ENCODE peak calls at places on chromosomes 11 and 22, in six cellular contexts. One of them, this sample, is unnamed.

GRCh38 chr11:19970944-19971343 is 189.3 kb downstream of the DBX1 start:
- DNase-seq in trophoblast cell: peak; percentile 35
- DNase-seq in neuronal stem cell: no peak
- DNase-seq in IMR-90: no peak
- DNase-seq in mesenchymal stem cell: no peak
- DNase-seq in H1: no peak
- DNase-seq in this sample: no peak

GRCh38 chr11:45435706-45436105 is 149.6 kb upstream of the SYT13 start:
- DNase-seq in neuronal stem cell: no peak
- DNase-seq in IMR-90: no peak
- DNase-seq in mesenchymal stem cell: no peak
- DNase-seq in H1: no peak
- DNase-seq in trophoblast cell: no peak
- DNase-seq in this sample: no peak

GRCh38 chr11:45052361-45052760 is 94.1 kb upstream of the PRDM11 start:
- DNase-seq in trophoblast cell: no peak
- DNase-seq in H1: no peak
- DNase-seq in neuronal stem cell: no peak
- DNase-seq in IMR-90: no peak
- DNase-seq in mesenchymal stem cell: no peak
- DNase-seq in this sample: no peak

GRCh38 chr22:20418211-20418788 is 19.3 kb downstream of the SCARF2 start:
- DNase-seq in H1: no peak
- DNase-seq in neuronal stem cell: peak; percentile 71
- DNase-seq in mesenchymal stem cell: peak; percentile 90
- DNase-seq in IMR-90: peak; percentile 80
- DNase-seq in trophoblast cell: peak; percentile 92
- DNase-seq in this sample: peak; percentile 85

GRCh38 chr11:17019231-17019630 is 5.0 kb upstream of the PLEKHA7 start:
- DNase-seq in trophoblast cell: peak; percentile 11
- DNase-seq in IMR-90: no peak
- DNase-seq in H1: no peak
- DNase-seq in mesenchymal stem cell: no peak
- DNase-seq in neuronal stem cell: no peak
- DNase-seq in this sample: no peak

GRCh38 chr11:116701297-116701801 is 71.4 kb downstream of the BUD13 start:
- DNase-seq in neuronal stem cell: no peak
- DNase-seq in IMR-90: no peak
- DNase-seq in mesenchymal stem cell: no peak
- DNase-seq in H1: no peak
- DNase-seq in trophoblast cell: no peak
- DNase-seq in this sample: no peak

GRCh38 chr11:31813242-31813960 is 2.3 kb upstream of the PAX6 start:
- DNase-seq in trophoblast cell: peak; percentile 52
- DNase-seq in neuronal stem cell: no peak
- DNase-seq in mesenchymal stem cell: no peak
- DNase-seq in H1: no peak
- DNase-seq in IMR-90: no peak
- DNase-seq in this sample: peak; percentile 89

GRCh38 chr22:49308300-49308699 is 519.4 kb downstream of the BRD1 start:
- DNase-seq in IMR-90: no peak
- DNase-seq in H1: no peak
- DNase-seq in neuronal stem cell: no peak
- DNase-seq in mesenchymal stem cell: no peak
- DNase-seq in trophoblast cell: no peak
- DNase-seq in this sample: no peak

GRCh38 chr22:26617251-26618199 is at the start of gene CRYBB1:
- DNase-seq in IMR-90: peak; percentile 36
- DNase-seq in mesenchymal stem cell: no peak
- DNase-seq in trophoblast cell: no peak
- DNase-seq in neuronal stem cell: peak; percentile 42
- DNase-seq in H1: no peak
- DNase-seq in this sample: peak; percentile 86

GRCh38 chr11:47185305-47186075 is 744 bp downstream of the PACSIN3 start:
- DNase-seq in mesenchymal stem cell: peak; percentile 67
- DNase-seq in IMR-90: peak; percentile 37
- DNase-seq in trophoblast cell: peak; percentile 80
- DNase-seq in H1: peak; percentile 91
- DNase-seq in neuronal stem cell: peak; percentile 58
- DNase-seq in this sample: peak; percentile 93

GRCh38 chr11:63682045-63682915 is 980 bp downstream of the RTN3 start:
- DNase-seq in neuronal stem cell: peak; percentile 24
- DNase-seq in trophoblast cell: peak; percentile 49
- DNase-seq in IMR-90: no peak
- DNase-seq in mesenchymal stem cell: peak; percentile 60
- DNase-seq in H1: no peak
- DNase-seq in this sample: peak; percentile 62

GRCh38 chr11:69288883-69289242 is 5.1 kb upstream of the MYEOV start:
- DNase-seq in trophoblast cell: no peak
- DNase-seq in IMR-90: no peak
- DNase-seq in neuronal stem cell: no peak
- DNase-seq in H1: no peak
- DNase-seq in mesenchymal stem cell: no peak
- DNase-seq in this sample: no peak

GRCh38 chr11:61911701-61912529 is 5.5 kb downstream of the RAB3IL1 start:
- DNase-seq in trophoblast cell: no peak
- DNase-seq in IMR-90: no peak
- DNase-seq in H1: no peak
- DNase-seq in mesenchymal stem cell: no peak
- DNase-seq in neuronal stem cell: no peak
- DNase-seq in this sample: no peak

GRCh38 chr11:73316422-73316821 is 8.3 kb downstream of the ARHGEF17 start:
- DNase-seq in mesenchymal stem cell: no peak
- DNase-seq in H1: no peak
- DNase-seq in trophoblast cell: no peak
- DNase-seq in IMR-90: no peak
- DNase-seq in neuronal stem cell: no peak
- DNase-seq in this sample: no peak

GRCh38 chr11:69192282-69192681 is 36.5 kb downstream of the SMIM38 start:
- DNase-seq in mesenchymal stem cell: no peak
- DNase-seq in H1: no peak
- DNase-seq in neuronal stem cell: no peak
- DNase-seq in trophoblast cell: no peak
- DNase-seq in IMR-90: no peak
- DNase-seq in this sample: no peak

GRCh38 chr11:36130401-36130800 is 158.8 kb downstream of the COMMD9 start:
- DNase-seq in IMR-90: peak; percentile 77
- DNase-seq in H1: no peak
- DNase-seq in trophoblast cell: no peak
- DNase-seq in mesenchymal stem cell: no peak
- DNase-seq in neuronal stem cell: no peak
- DNase-seq in this sample: no peak

GRCh38 chr11:1521382-1522080 is 35.0 kb upstream of the MOB2 start:
- DNase-seq in mesenchymal stem cell: no peak
- DNase-seq in trophoblast cell: no peak
- DNase-seq in IMR-90: no peak
- DNase-seq in neuronal stem cell: no peak
- DNase-seq in H1: no peak
- DNase-seq in this sample: no peak

GRCh38 chr11:70334351-70334995 is 63.9 kb upstream of the CTTN start:
- DNase-seq in trophoblast cell: no peak
- DNase-seq in IMR-90: no peak
- DNase-seq in mesenchymal stem cell: no peak
- DNase-seq in neuronal stem cell: no peak
- DNase-seq in H1: no peak
- DNase-seq in this sample: no peak

DNA sequence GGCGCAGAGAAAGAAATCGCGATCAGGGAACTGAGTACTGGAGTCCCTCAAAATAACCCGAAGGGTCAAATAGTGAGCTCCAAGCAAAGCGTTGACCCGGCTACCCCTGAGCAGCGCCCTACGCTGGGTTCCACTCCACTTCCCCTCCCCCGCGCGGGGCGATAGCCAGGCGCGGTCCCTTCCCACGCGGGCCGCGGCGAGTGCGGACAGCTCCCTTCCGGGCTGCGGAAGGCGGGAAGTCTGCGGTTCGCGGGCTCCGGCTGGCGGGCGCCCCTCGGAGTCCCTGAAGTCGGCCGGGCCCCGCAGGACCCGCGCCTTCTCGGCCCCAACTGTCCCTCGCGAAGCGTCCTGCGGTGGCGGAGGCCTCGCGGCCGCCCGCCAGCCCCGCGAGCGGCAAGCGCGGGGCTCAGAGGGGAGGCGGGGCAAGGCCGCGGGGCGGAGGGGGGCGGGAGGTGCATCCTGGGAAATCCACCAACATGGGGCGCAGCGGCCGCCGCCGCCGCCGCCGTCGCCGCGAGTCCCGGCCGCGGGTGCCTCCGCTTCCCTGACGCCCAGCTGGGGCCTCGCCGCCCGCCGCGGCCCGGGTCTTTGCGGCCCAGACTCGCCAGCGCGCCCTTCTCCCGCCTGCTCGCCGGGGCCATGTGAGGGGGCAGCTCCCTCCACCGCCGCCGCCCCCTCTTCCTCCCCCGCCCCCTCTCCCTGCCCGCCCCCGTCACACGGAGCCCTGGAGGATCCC is at the start of gene QSER1:
- DNase-seq in H1: no peak
- DNase-seq in mesenchymal stem cell: peak; percentile 65
- DNase-seq in IMR-90: peak; percentile 41
- DNase-seq in neuronal stem cell: peak; percentile 72
- DNase-seq in trophoblast cell: peak; percentile 49
- DNase-seq in this sample: peak; percentile 77
- H2BK120ac ChIP-seq in H1: peak within 1 kb of the TSS; percentile 97
- H2BK120ac ChIP-seq in mesenchymal stem cell: peak within 1 kb of the TSS; percentile 89
- H2BK120ac ChIP-seq in IMR-90: peak within 1 kb of the TSS; percentile 21
- H2BK120ac ChIP-seq in neuronal stem cell: peak within 1 kb of the TSS; percentile 94
- H2BK120ac ChIP-seq in trophoblast cell: peak within 1 kb of the TSS; percentile 87
- H2BK120ac ChIP-seq in this sample: peak within 1 kb of the TSS; percentile 98

GRCh38 chr22:45776313-45776585 is 104.6 kb downstream of the ATXN10 start:
- DNase-seq in H1: no peak
- DNase-seq in neuronal stem cell: no peak
- DNase-seq in IMR-90: no peak
- DNase-seq in trophoblast cell: no peak
- DNase-seq in mesenchymal stem cell: no peak
- DNase-seq in this sample: no peak

GRCh38 chr22:45774016-45774670 is 102.5 kb downstream of the ATXN10 start:
- DNase-seq in H1: no peak
- DNase-seq in IMR-90: no peak
- DNase-seq in neuronal stem cell: no peak
- DNase-seq in mesenchymal stem cell: no peak
- DNase-seq in trophoblast cell: no peak
- DNase-seq in this sample: no peak

GRCh38 chr22:45775569-45776312 is 104.1 kb downstream of the ATXN10 start:
- DNase-seq in trophoblast cell: no peak
- DNase-seq in mesenchymal stem cell: no peak
- DNase-seq in neuronal stem cell: no peak
- DNase-seq in IMR-90: no peak
- DNase-seq in H1: no peak
- DNase-seq in this sample: no peak

GRCh38 chr22:45777046-45777851 is 105.6 kb downstream of the ATXN10 start:
- DNase-seq in neuronal stem cell: no peak
- DNase-seq in mesenchymal stem cell: no peak
- DNase-seq in trophoblast cell: peak; percentile 66
- DNase-seq in IMR-90: peak; percentile 63
- DNase-seq in H1: no peak
- DNase-seq in this sample: no peak

DNA sequence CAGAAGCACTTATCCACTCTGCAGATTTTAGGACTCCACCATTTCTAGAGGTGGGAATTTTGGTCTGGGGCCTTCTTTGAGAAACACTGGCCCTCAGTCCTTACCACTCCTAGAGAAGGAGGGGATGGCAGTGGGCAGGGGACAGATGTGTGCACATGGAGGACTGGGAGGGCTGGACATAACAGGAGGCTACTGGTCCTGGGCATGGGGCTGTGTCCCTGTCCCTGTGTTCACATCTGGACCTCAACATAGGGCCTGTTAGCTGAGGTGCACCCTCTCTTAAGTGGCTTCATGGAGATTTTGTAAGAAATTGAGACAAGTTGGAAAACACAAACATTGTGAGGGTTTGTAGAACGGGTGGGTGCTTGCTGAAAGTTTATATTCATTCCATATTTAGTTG is 103.4 kb downstream of the ATXN10 start:
- DNase-seq in trophoblast cell: no peak
- DNase-seq in neuronal stem cell: no peak
- DNase-seq in mesenchymal stem cell: no peak
- DNase-seq in H1: no peak
- DNase-seq in IMR-90: no peak
- DNase-seq in this sample: no peak
- H2AK5ac ChIP-seq in trophoblast cell: no peak overlapping the region
- H2AK5ac ChIP-seq in neuronal stem cell: no peak overlapping the region
- H2AK5ac ChIP-seq in mesenchymal stem cell: peak overlapping the region; percentile 82
- H2AK5ac ChIP-seq in H1: no peak overlapping the region
- H2AK5ac ChIP-seq in IMR-90: no peak overlapping the region
- H2AK5ac ChIP-seq in this sample: no peak overlapping the region

DNA sequence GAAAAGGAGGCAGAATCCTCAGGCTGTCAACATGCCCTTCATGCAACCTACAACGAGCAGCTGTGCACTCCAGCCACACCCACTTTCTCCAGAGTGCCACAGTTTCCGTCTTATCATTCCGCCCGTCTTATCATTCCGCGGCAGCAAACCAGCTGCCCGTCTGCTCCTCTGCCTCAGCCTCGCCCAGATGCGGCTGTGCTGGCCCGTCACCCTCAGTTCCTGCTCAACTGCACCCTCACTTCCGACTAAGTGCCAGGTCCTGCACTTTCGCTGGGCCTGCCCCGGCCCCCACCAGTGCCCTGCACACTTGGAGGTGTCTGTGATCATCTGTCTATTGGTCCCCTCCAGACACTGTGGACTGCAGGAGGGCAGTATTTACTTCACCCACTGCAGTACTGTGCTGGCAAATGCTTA is 43.7 kb downstream of the MICAL3 start:
- DNase-seq in H1: no peak
- DNase-seq in IMR-90: peak; percentile 48
- DNase-seq in neuronal stem cell: no peak
- DNase-seq in trophoblast cell: peak; percentile 74
- DNase-seq in mesenchymal stem cell: no peak
- DNase-seq in this sample: no peak
- H3K4me3 ChIP-seq in H1: no peak overlapping the region
- H3K4me3 ChIP-seq in IMR-90: peak overlapping the region; percentile 3
- H3K4me3 ChIP-seq in neuronal stem cell: no peak overlapping the region
- H3K4me3 ChIP-seq in trophoblast cell: no peak overlapping the region
- H3K4me3 ChIP-seq in mesenchymal stem cell: peak overlapping the region; percentile 72
- H3K4me3 ChIP-seq in this sample: no peak overlapping the region

DNA sequence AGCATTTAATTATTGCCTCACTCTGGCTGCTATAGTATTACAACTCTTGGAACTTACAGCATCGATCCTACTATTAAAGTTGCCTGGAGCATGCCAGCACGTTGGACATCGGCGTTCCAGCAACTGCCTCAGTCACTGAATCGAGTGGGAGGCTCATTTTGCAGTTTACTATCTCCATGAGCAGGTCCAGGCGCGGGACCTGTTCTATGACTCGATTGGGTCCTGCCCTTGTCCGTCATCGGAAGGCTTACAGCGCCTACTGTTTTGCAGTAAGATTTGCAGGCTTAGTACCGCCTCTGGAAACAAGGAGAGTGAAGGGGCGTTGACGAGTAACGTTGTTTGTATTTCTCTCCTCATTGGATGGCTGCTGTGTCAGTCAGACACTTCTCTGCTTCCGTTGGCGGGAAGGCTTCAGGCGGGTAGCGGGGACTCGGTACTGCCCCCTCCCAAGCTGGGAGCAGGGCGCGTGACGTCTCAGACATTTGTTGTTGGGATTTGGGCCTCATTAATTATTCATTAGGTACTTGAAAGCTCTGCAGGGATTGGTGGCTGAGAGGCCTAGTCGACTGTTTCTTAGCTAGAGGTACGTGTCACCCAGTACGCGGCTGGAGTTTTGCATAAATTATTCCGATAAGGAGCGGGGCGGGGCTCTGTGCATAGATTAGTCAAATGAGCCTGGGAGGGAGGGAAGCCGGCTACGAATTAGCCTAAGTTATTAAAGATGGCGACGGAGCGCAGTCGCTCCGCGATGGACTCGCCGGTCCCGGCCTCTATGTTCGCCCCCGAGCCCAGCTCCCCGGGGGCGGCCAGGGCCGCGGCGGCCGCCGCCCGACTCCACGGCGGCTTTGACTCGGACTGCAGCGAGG is at the start of gene GTPBP1:
- DNase-seq in IMR-90: peak; percentile 100
- DNase-seq in mesenchymal stem cell: peak; percentile 100
- DNase-seq in trophoblast cell: peak; percentile 100
- DNase-seq in H1: peak; percentile 99
- DNase-seq in neuronal stem cell: peak; percentile 100
- DNase-seq in this sample: peak; percentile 100
- H2BK120ac ChIP-seq in IMR-90: no peak within 1 kb of the TSS
- H2BK120ac ChIP-seq in mesenchymal stem cell: peak within 1 kb of the TSS; percentile 80
- H2BK120ac ChIP-seq in trophoblast cell: peak within 1 kb of the TSS; percentile 8
- H2BK120ac ChIP-seq in H1: no peak within 1 kb of the TSS
- H2BK120ac ChIP-seq in neuronal stem cell: no peak within 1 kb of the TSS
- H2BK120ac ChIP-seq in this sample: no peak within 1 kb of the TSS

This sample was measured in mesendoderm.